ENCODE peak calls at places on chromosomes 1 and 21, in seven cellular contexts. M is neuronal stem cell, U is mesenchymal stem cell, B is H9, C is H1, Q is IMR-90, E is trophoblast cell. I is an unnamed sample.

GRCh38 chr1:175865041-175865766 is 121.8 kb upstream of the TNR start:
- DNase-seq in M (no peak), U (no peak), B (peak), C (peak), Q (no peak), E (peak), I (peak)

GRCh38 chr1:213989071-213989739 is 1.4 kb downstream of the PROX1 start:
- DNase-seq in M (no peak), U (no peak), B (peak), C (peak), Q (no peak), E (no peak), I (peak)

GRCh38 chr1:114353233-114353632 is 157.8 kb downstream of the TRIM33 start:
- DNase-seq in M (no peak), U (no peak), B (no peak), C (peak), Q (peak), E (no peak), I (peak)

GRCh38 chr1:180221461-180221860 is 8.6 kb upstream of the LHX4 start:
- DNase-seq in M (no peak), U (no peak), B (no peak), C (no peak), Q (peak), E (no peak), I (no peak)

GRCh38 chr1:83791821-83792437 is 207.0 kb downstream of the TTLL7 start:
- DNase-seq in M (no peak), U (peak), B (no peak), C (no peak), Q (peak), E (no peak), I (no peak)

GRCh38 chr1:88647749-88648415 is 36.2 kb upstream of the PKN2 start:
- DNase-seq in M (no peak), U (no peak), B (no peak), C (no peak), Q (no peak), E (no peak), I (peak)

GRCh38 chr1:162136760-162137537 is 67.5 kb downstream of the NOS1AP start:
- DNase-seq in M (no peak), U (peak), B (no peak), C (no peak), Q (peak), E (peak), I (peak)

GRCh38 chr1:46510998-46511365 is 21.3 kb downstream of the DMBX1 start:
- DNase-seq in M (no peak), U (no peak), B (no peak), C (no peak), Q (no peak), E (no peak), I (no peak)

GRCh38 chr1:46452931-46453325 is 36.7 kb upstream of the DMBX1 start:
- DNase-seq in M (no peak), U (no peak), B (no peak), C (no peak), Q (no peak), E (no peak), I (no peak)

GRCh38 chr1:203217668-203218067 is 11.8 kb downstream of the CHIT1 start:
- DNase-seq in M (no peak), U (no peak), B (peak), C (no peak), Q (no peak), E (no peak), I (no peak)
- H4K8ac ChIP-seq in M (no peak), U (no peak), B (no peak), C (no peak), Q (no peak), E (no peak), I (no peak)

GRCh38 chr21:44816761-44817505 is 929 bp downstream of the SUMO3 start:
- DNase-seq in M (no peak), U (no peak), B (no peak), C (no peak), Q (no peak), E (no peak), I (no peak)
- H4K8ac ChIP-seq in M (peak), U (peak), B (no peak), C (no peak), Q (no peak), E (no peak), I (no peak)

DNA sequence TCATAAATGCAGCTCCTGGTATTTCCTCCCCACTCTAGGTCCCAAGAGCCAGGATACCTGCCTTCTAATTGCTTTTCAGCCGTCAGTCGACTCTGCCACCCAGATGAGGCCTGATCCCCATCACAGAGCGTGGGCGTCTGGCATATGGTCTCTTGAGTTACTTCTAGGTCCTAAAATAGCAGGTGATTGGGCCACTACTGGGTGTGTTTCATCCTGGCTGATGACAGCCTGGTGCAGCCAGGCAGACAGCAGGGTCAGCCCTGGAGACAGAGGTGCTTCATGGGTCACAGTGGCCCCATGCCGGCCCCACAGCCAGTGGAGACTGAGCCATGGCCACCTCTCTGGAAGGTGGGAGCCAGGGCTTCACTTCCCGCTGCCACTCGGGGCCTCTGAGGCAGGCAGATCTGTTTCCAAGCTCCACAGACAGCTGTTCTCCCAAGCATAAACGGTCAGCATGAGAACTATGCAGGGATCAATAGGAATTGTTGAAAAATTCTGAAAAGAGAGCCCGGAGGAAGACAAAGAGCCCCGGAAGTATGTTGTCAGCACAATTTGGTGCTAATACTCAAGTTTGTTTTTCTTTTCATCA is 83.0 kb downstream of the MAN1C1 start:
- DNase-seq in M (no peak), U (peak), B (no peak), C (no peak), Q (no peak), E (no peak), I (no peak)
- H4K8ac ChIP-seq in M (peak), U (peak), B (no peak), C (no peak), Q (peak), E (no peak), I (no peak)

GRCh38 chr1:246295340-246295739 is 211.7 kb downstream of the SMYD3 start:
- DNase-seq in M (no peak), U (no peak), B (no peak), C (no peak), Q (no peak), E (no peak), I (no peak)

GRCh38 chr1:246292571-246292970 is 214.5 kb downstream of the SMYD3 start:
- DNase-seq in M (no peak), U (no peak), B (no peak), C (no peak), Q (no peak), E (no peak), I (no peak)

GRCh38 chr1:246294263-246294662 is 212.8 kb downstream of the SMYD3 start:
- DNase-seq in M (no peak), U (no peak), B (no peak), C (no peak), Q (no peak), E (no peak), I (no peak)

GRCh38 chr1:246291141-246291540 is 215.9 kb downstream of the SMYD3 start:
- DNase-seq in M (no peak), U (no peak), B (no peak), C (no peak), Q (no peak), E (no peak), I (no peak)

DNA sequence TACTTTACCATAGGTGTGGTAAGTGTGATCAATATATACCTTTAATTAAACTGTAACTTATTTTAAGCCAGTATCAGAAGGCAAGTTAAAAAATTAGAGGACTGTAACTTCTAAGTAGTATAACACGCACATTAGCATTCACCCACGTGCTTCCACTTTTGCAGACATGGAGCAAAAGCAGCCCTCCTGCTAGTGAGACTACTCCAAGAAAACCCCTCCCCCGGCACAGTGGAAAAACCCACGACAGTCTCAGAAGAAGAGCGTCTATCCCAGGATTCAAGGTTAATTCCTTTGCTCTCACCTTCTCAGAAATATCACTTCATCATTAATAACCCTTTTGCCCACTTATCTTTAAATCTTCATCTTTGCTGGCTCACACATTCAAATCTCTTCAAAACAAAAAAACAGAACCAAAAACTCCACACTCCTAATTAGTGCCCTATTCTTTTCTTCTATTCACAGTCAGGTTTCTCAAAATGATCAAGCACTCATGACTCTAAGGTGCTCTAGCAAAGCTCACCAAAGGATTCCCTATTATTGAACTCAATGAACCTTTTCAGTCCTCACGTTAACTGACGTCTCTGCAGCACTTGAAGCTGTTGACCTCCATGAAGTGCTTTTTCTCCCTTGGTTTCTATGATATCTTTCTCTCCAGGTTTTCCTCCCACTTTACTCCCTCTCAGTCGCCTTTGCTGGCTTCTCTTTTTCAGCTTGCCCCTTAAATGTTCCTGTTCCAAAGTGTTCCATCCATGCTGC is 213.5 kb downstream of the SMYD3 start:
- DNase-seq in M (no peak), U (no peak), B (no peak), C (no peak), Q (no peak), E (no peak), I (no peak)
- H4K8ac ChIP-seq in M (no peak), U (no peak), B (no peak), C (no peak), Q (no peak), E (no peak), I (no peak)

GRCh38 chr1:154222918-154223317 is 2.2 kb downstream of the UBAP2L start:
- DNase-seq in M (no peak), U (peak), B (no peak), C (no peak), Q (no peak), E (no peak), I (no peak)
- H4K8ac ChIP-seq in M (no peak), U (no peak), B (no peak), C (no peak), Q (no peak), E (no peak), I (no peak)

GRCh38 chr1:38151399-38151798 is 104.8 kb upstream of the POU3F1 start:
- DNase-seq in M (no peak), U (no peak), B (no peak), C (no peak), Q (no peak), E (no peak), I (no peak)

GRCh38 chr1:38154089-38154470 is 107.5 kb upstream of the POU3F1 start:
- DNase-seq in M (no peak), U (no peak), B (no peak), C (no peak), Q (no peak), E (no peak), I (no peak)

GRCh38 chr1:38153426-38154088 is 107.0 kb upstream of the POU3F1 start:
- DNase-seq in M (no peak), U (no peak), B (no peak), C (no peak), Q (no peak), E (no peak), I (no peak)

DNA sequence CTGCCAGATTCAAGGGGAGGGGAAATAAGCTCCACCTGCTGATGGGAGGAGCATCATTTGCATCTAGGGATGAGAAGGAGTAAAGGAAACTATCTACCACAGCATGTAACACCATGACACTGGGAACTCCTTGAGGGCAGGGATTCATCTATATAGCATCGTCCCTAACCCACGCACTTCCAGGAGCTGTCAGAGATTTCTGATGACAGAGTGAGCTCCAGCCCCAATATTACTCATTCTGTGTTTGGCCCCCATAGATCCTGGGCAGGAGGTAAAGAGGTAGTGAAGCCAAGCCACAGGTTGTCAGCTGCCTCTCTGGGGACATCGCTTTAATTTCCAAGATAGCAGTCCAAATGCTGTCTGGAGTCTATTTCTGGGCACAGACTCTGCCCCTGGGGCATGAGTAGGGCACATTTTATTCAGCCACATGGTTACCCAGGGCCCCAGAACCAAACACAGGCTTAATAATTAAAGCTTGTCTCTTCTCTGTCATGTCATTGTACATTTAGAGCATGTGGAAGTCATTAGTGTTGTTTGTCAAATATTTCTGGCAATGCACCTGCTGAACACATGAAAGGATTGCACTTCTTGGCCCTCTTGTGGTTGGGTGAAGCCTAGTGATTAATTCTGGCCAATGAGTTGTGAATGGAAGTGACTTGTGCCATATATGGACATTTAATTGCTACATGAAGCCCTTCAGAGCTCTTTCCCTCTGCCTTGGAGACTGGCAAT is 105.9 kb upstream of the POU3F1 start:
- DNase-seq in M (no peak), U (no peak), B (no peak), C (no peak), Q (no peak), E (no peak), I (no peak)
- H4K8ac ChIP-seq in M (no peak), U (no peak), B (no peak), C (no peak), Q (no peak), E (no peak), I (no peak)

GRCh38 chr1:37877991-37878544 is 18.7 kb upstream of the MTF1 start:
- DNase-seq in M (no peak), U (no peak), B (no peak), C (no peak), Q (no peak), E (peak), I (no peak)

GRCh38 chr1:37875833-37876232 is 16.4 kb upstream of the MTF1 start:
- DNase-seq in M (no peak), U (peak), B (no peak), C (no peak), Q (no peak), E (no peak), I (peak)

GRCh38 chr1:37884145-37884544 is 24.8 kb upstream of the MTF1 start:
- DNase-seq in M (no peak), U (no peak), B (no peak), C (no peak), Q (no peak), E (peak), I (no peak)

DNA sequence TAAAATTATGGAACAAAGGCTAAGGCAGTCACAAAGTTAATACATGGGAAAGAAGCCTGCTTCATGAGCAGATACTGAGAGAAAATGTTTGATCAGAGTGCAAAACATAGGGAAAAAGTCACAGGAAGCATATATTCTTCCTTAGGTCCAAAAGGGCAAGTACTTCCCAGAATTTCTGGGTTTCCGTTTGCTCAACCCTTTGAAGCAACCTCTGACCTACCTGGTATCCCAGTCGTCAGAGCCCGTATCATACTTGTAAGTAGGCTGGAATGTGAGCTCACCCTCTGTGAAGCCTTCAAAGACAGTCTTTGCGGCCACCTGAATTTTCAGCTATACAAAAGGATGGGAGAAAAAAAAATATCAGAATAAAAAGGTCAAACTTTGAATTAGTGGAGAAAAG is 20.5 kb upstream of the MTF1 start:
- DNase-seq in M (no peak), U (no peak), B (no peak), C (no peak), Q (no peak), E (peak), I (no peak)
- H4K8ac ChIP-seq in M (no peak), U (no peak), B (no peak), C (no peak), Q (no peak), E (no peak), I (no peak)

GRCh38 chr1:20496241-20496661 is 10.2 kb upstream of the CAMK2N1 start:
- DNase-seq in M (no peak), U (peak), B (no peak), C (no peak), Q (peak), E (peak), I (peak)
- H4K8ac ChIP-seq in M (no peak), U (peak), B (no peak), C (no peak), Q (peak), E (no peak), I (no peak)

DNA sequence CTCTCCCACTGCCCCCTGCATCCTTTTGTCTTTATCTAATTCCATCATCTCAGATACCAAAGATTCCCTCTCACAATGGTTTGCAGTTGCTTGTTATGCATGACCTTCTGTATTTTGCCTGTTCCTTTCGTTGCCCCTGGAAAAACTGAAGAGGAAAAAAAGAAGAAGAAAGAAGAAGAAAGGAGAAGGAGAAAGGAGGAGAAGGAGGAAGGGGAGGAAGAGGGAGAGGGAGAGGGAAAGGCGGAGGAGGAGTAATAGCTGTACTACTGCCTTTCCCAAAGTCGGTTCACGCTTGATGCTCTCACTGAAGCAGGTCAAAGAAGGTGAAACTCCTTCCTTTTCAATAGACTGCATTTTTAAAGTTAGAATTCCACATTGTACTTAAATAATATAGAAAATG is 513.8 kb downstream of the PTPRC start:
- DNase-seq in M (no peak), U (no peak), B (no peak), C (no peak), Q (no peak), E (no peak), I (peak)
- H4K8ac ChIP-seq in M (no peak), U (no peak), B (no peak), C (no peak), Q (no peak), E (no peak), I (no peak)

I was measured in mesendoderm.